ENCODE peak calls at places on chromosome 10, in five cellular contexts. D is stimulated activated CD4-positive, alpha-beta T cell treated with anti-CD3 and anti-CD28 coated beads, Interleukin-1b, Interleukin-23, amount 100 ng/mL, for 1 hour; I is NCI-H774; Y is memory B cell; W is astrocyte of the spinal cord. Z is an unnamed sample.

GRCh38 chr10:44696496-44696895 is 214.6 kb upstream of the TMEM72 start:
- DNase-seq in D (no peak), I (no peak), Y (no peak), W (peak), Z (peak)

GRCh38 chr10:114987995-114988394 is 50.0 kb downstream of the TRUB1 start:
- DNase-seq in D (no peak), I (no peak), Y (no peak), W (peak), Z (peak)

GRCh38 chr10:99522511-99523250 is 10.1 kb upstream of the NKX2-3 start:
- DNase-seq in D (no peak), I (no peak), Y (no peak), W (no peak), Z (no peak)

GRCh38 chr10:93383562-93383981 is 98.6 kb downstream of the MYOF start:
- DNase-seq in D (no peak), I (no peak), Y (no peak), W (peak), Z (peak)

GRCh38 chr10:30359373-30360206 is 10.5 kb upstream of the MTPAP start:
- DNase-seq in D (no peak), I (peak), Y (peak), W (peak), Z (peak)

GRCh38 chr10:102604379-102604960 is 39.8 kb upstream of the TRIM8 start:
- DNase-seq in D (no peak), I (no peak), Y (no peak), W (peak), Z (peak)

GRCh38 chr10:5518143-5518542 is 6.6 kb upstream of the CALML3 start:
- DNase-seq in D (no peak), I (peak), Y (no peak), W (no peak), Z (no peak)

GRCh38 chr10:3763852-3764625 is 21.0 kb downstream of the KLF6 start:
- DNase-seq in D (no peak), I (no peak), Y (no peak), W (peak), Z (peak)

GRCh38 chr10:97499561-97500296 is 1.0 kb downstream of the UBTD1 start:
- DNase-seq in D (no peak), I (no peak), Y (no peak), W (peak), Z (peak)

GRCh38 chr10:114779803-114780609 is 41.6 kb upstream of the FHIP2A start:
- DNase-seq in D (no peak), I (no peak), Y (no peak), W (peak), Z (peak)

GRCh38 chr10:36341466-36341865 is 699.4 kb upstream of the FZD8 start:
- DNase-seq in D (no peak), I (no peak), Y (no peak), W (no peak), Z (no peak)